ENCODE peak calls at places on chromosomes 4 and X, in four cellular contexts. M is heart left ventricle, Z is GM23338, C is fibroblast of lung. D is an unnamed sample.
A peak's percentile ranks its signal among the peaks of the same experiment; 100 is the strongest.

GRCh38 chr4:150229538-150229937 is 151.3 kb downstream of the DCLK2 start:
- DNase-seq in M (no peak), Z (no peak), C (peak; percentile 90), D (no peak)

GRCh38 chr4:88136249-88136648 is 22.2 kb downstream of the ABCG2 start:
- DNase-seq in Z (no peak), C (no peak), M (no peak), D (no peak)

GRCh38 chrX:53280703-53281320 is 572 bp downstream of the IQSEC2 start:
- DNase-seq in Z (no peak), M (peak; percentile 82), C (peak; percentile 63), D (peak; percentile 48)

GRCh38 chr4:70925899-70926635 is 23.9 kb downstream of the MOB1B start:
- DNase-seq in Z (no peak), C (no peak), M (no peak), D (no peak)

GRCh38 chrX:23931149-23931604 is 23.4 kb downstream of the CXorf58 start:
- DNase-seq in Z (no peak), M (no peak), C (no peak), D (no peak)

GRCh38 chrX:11125079-11125478 is 13.9 kb downstream of the HCCS start:
- DNase-seq in C (no peak), M (no peak), Z (no peak), D (no peak)

GRCh38 chrX:148310402-148311200 is 189.8 kb upstream of the AFF2 start:
- DNase-seq in M (no peak), C (no peak), Z (no peak), D (no peak)

GRCh38 chrX:37879692-37880091 is 32.3 kb upstream of the DYNLT3 start:
- DNase-seq in Z (no peak), M (no peak), C (no peak), D (no peak)

GRCh38 chrX:156005144-156005543 is 7.6 kb downstream of the IL9R start:
- DNase-seq in Z (no peak), C (no peak), M (no peak), D (no peak)

GRCh38 chrX:155997436-155997835 is at the start of gene IL9R:
- DNase-seq in Z (no peak), C (no peak), M (no peak), D (no peak)

GRCh38 chrX:71166461-71166860 is 21.8 kb downstream of the NLGN3 start:
- DNase-seq in Z (no peak), M (no peak), C (no peak), D (no peak)

GRCh38 chrX:71533850-71534515 is 1.1 kb downstream of the OGT start:
- DNase-seq in C (peak; percentile 50), Z (peak; percentile 53), M (peak; percentile 52), D (peak; percentile 30)

GRCh38 chrX:110037181-110037580 is 34.3 kb downstream of the TMEM164 start:
- DNase-seq in M (no peak), C (peak; percentile 19), Z (no peak), D (peak; percentile 25)

GRCh38 chrX:40007136-40007535 is 90.6 kb downstream of the BCOR start:
- DNase-seq in M (no peak), C (no peak), Z (peak; percentile 81), D (no peak)

GRCh38 chr4:2281575-2282343 is 19.9 kb upstream of the MXD4 start:
- DNase-seq in C (no peak), M (peak; percentile 15), Z (no peak), D (no peak)

GRCh38 chr4:158074851-158075250 is 98.0 kb downstream of the GASK1B start:
- DNase-seq in Z (no peak), M (no peak), C (no peak), D (no peak)

GRCh38 chr4:15542795-15543194 is 73.1 kb downstream of the CC2D2A start:
- DNase-seq in Z (peak; percentile 4), M (peak; percentile 65), C (no peak), D (peak; percentile 60)

GRCh38 chr4:71944956-71945355 is 86.8 kb upstream of the NPFFR2 start:
- DNase-seq in M (no peak), Z (peak; percentile 49), C (peak; percentile 55), D (no peak)

GRCh38 chrX:129968968-129969367 is 13.5 kb upstream of the BCORL1 start:
- DNase-seq in C (no peak), Z (no peak), M (no peak), D (no peak)

GRCh38 chr4:20592666-20593065 is 107.6 kb upstream of the PACRGL start:
- DNase-seq in M (no peak), C (peak; percentile 17), Z (no peak), D (no peak)

GRCh38 chrX:46957299-46957698 is 45.1 kb downstream of the JADE3 start:
- DNase-seq in C (no peak), M (no peak), Z (no peak), D (peak; percentile 28)

GRCh38 chr4:137524642-137525384 is 7.5 kb downstream of the PCDH18 start:
- DNase-seq in Z (no peak), C (peak; percentile 65), M (no peak), D (no peak)

GRCh38 chr4:143025111-143025704 is 159.5 kb upstream of the USP38 start:
- DNase-seq in M (no peak), Z (peak; percentile 65), C (peak; percentile 68), D (no peak)

GRCh38 chr4:8910822-8911310 is 39.2 kb upstream of the HMX1 start:
- DNase-seq in M (no peak), Z (no peak), C (no peak), D (no peak)

GRCh38 chrX:133335027-133335426 is 80.3 kb downstream of the GPC4 start:
- DNase-seq in C (peak; percentile 33), M (no peak), Z (peak; percentile 53), D (peak; percentile 49)

DNA sequence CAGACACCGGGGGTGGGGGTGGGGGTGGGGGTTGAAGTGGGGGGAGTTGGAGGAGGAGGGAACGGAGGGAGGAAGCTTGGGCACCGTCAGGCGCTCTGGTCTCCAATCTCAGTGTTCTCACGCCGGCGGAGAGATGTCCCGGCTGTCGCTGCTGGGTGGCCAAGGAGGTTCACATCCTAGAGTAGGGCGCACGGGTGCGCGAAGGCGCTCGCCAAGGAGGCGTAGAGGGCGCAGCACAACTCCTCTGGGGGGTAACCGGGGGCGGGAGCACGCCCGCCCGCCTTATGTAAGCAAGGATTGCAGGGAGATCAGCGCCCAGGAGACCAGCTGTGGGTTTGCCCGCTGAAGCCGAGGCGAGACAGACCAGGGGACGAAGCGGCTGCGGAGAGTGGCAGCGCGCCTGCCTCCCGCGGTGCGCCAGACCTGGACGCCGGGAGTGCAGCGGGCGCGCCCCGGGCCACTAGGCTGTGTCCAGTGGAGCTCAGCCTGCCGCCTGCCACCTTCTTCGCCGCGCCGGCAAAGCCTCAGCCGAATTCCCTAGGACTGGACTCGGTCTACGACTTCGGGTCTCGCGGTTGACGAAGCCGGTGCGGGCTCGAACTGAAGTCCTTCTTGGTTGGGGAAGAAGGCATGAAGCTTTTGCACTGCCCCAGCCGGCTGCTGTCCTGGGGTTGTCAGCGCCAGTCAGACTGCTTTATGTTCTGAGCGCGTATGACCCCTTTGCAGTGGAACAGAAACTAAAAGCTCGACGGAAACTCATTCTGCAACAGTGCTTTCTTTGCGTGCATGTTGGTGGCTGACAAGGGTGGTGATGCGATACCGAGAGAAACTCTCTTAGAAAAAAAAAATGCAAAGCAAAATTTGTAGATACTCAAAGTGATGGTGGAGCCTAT is 719 bp upstream of the UNC5C start:
- DNase-seq in C (peak; percentile 62), Z (peak; percentile 60), M (peak; percentile 80), D (no peak)
- H3K27me3 ChIP-seq in C (peaks cover 4% of the 10 kb centered on the region), Z (peaks cover 64% of the 10 kb centered on the region), M (peaks cover 31% of the 10 kb centered on the region), D (no peaks in the 10 kb centered on the region)

DNA sequence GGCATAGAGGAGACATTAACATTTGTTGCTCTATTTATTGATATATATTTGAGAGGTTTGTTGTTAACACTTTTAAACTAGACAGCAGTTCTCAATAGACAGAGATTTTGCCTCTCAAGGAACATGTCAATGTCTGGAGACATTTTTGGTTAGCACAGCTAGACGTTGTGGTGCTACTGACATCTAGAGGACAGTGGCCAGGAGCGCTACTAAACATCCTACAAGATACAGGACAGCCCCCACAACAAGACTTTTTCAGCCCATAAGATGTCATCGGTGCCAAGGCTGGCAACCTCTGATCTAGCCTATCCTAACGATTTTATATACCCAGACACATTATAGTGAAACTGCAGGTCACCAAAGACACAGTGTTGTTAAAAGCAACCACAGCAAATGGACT is 18.4 kb upstream of the CTSO start:
- DNase-seq in C (no peak), Z (peak; percentile 61), M (no peak), D (peak; percentile 30)
- TF ChIP-seq CTCF in C (peak; percentile 55), Z (peak; percentile 63), M (no peak), D (no peak)

GRCh38 chrX:102651968-102652744 is 873 bp downstream of the GPRASP1 start:
- DNase-seq in C (peak; percentile 35), Z (peak; percentile 69), M (peak; percentile 45), D (peak; percentile 51)
- H3K4me3 ChIP-seq in C (peak overlapping the region; percentile 63), Z (peak overlapping the region; percentile 60), M (peak overlapping the region; percentile 69), D (peak overlapping the region; percentile 33)

GRCh38 chr4:168633071-168633470 is 136.2 kb downstream of the PALLD start:
- DNase-seq in Z (no peak), C (peak; percentile 37), M (no peak), D (no peak)

GRCh38 chr4:168634276-168634802 is 137.5 kb downstream of the PALLD start:
- DNase-seq in Z (no peak), C (peak; percentile 99), M (no peak), D (no peak)

GRCh38 chr4:168632246-168632832 is 135.5 kb downstream of the PALLD start:
- DNase-seq in Z (peak; percentile 76), M (no peak), C (peak; percentile 67), D (no peak)

GRCh38 chr4:168631241-168632151 is 134.6 kb downstream of the PALLD start:
- DNase-seq in M (peak; percentile 78), Z (peak; percentile 87), C (peak; percentile 82), D (peak; percentile 32)

GRCh38 chr4:168633474-168633873 is 136.6 kb downstream of the PALLD start:
- DNase-seq in C (no peak), M (no peak), Z (no peak), D (no peak)
- H3K27me3 ChIP-seq in C (no peaks in the 10 kb centered on the region), M (no peaks in the 10 kb centered on the region), Z (peaks cover 29% of the 10 kb centered on the region), D (peaks cover 30% of the 10 kb centered on the region)

GRCh38 chr4:126582737-126583136 is 1050.0 kb upstream of the INTU start:
- DNase-seq in Z (peak; percentile 37), M (no peak), C (no peak), D (no peak)
- TF ChIP-seq CTCF in Z (no peak), M (no peak), C (peak; percentile 13), D (no peak)

DNA sequence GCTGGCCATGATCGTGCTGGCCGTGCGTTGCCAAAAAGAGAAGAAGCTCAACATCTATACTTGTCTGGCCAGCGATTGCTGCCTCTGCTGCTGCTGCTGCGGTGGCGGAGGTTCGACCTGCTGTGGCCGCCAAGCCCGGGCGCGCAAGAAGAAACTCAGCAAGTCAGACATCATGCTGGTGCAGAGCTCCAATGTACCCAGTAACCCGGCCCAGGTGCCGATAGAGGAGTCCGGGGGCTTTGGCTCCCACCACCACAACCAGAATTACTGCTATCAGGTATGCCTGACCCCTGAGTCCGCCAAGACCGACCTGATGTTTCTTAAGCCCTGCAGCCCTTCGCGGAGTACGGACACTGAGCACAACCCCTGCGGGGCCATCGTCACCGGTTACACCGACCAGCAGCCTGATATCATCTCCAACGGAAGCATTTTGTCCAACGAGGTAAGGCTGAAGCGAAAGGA is 3.3 kb downstream of the PCDH10 start:
- DNase-seq in Z (peak; percentile 29), C (peak; percentile 60), M (no peak), D (peak; percentile 60)
- H3K4me3 ChIP-seq in Z (peak overlapping the region; percentile 69), C (peak overlapping the region; percentile 65), M (no peak overlapping the region), D (peak overlapping the region; percentile 55)

GRCh38 chr4:82810171-82810570 is 11.6 kb upstream of the SCD5 start:
- DNase-seq in C (no peak), Z (no peak), M (no peak), D (no peak)

GRCh38 chr4:82814034-82814433 is 15.4 kb upstream of the SCD5 start:
- DNase-seq in C (no peak), Z (no peak), M (no peak), D (no peak)

GRCh38 chr4:82811838-82812672 is 13.5 kb upstream of the SCD5 start:
- DNase-seq in Z (peak; percentile 73), M (no peak), C (peak; percentile 22), D (no peak)

GRCh38 chr4:82809614-82810013 is 11.0 kb upstream of the SCD5 start:
- DNase-seq in Z (no peak), M (no peak), C (no peak), D (no peak)

GRCh38 chr4:82811392-82811791 is 12.8 kb upstream of the SCD5 start:
- DNase-seq in C (no peak), M (no peak), Z (no peak), D (no peak)
- H3K27me3 ChIP-seq in C (no peaks in the 10 kb centered on the region), M (no peaks in the 10 kb centered on the region), Z (peaks cover 85% of the 10 kb centered on the region), D (no peaks in the 10 kb centered on the region)